ENCODE peak calls at places on chromosome 16, in nine cellular contexts. G, I, B, T, V, F, C, X and D are unnamed samples. For H3K4me1, the result is how much of the 10 kb centered on the place peaks cover.

GRCh38 chr16:72302352-72302751 is 130.4 kb upstream of the PMFBP1 start:
- DNase-seq in V (no peak), T (no peak), I (no peak), X (no peak), F (no peak), C (no peak), B (no peak), G (no peak), D (no peak)

GRCh38 chr16:68764866-68765265 is 27.8 kb downstream of the CDH1 start:
- DNase-seq in C (no peak), T (no peak), V (no peak), G (no peak), B (no peak), I (peak), F (no peak), X (no peak), D (no peak)

GRCh38 chr16:17360810-17361209 is 110.0 kb downstream of the XYLT1 start:
- DNase-seq in G (no peak), T (no peak), X (no peak), V (no peak), C (no peak), B (no peak), I (no peak), F (no peak), D (no peak)

GRCh38 chr16:83312846-83313245 is 494.9 kb upstream of the HSBP1 start:
- DNase-seq in I (no peak), T (no peak), X (no peak), B (no peak), F (no peak), C (no peak), V (no peak), G (no peak), D (no peak)

GRCh38 chr16:88747588-88748301 is 37.3 kb downstream of the PIEZO1 start:
- DNase-seq in B (no peak), G (peak), C (no peak), V (no peak), F (peak), X (no peak), I (peak), T (no peak), D (peak)

GRCh38 chr16:67431077-67431804 is at the start of gene HSD11B2:
- DNase-seq in G (no peak), V (peak), C (no peak), X (peak), T (no peak), B (peak), I (no peak), F (peak), D (no peak)

GRCh38 chr16:62913924-62914323 is 877.7 kb upstream of the CDH8 start:
- DNase-seq in F (no peak), G (no peak), V (no peak), I (no peak), X (no peak), B (no peak), T (no peak), C (no peak), D (no peak)

GRCh38 chr16:12094537-12095265 is 118.2 kb downstream of the SNX29 start:
- DNase-seq in V (no peak), I (no peak), T (no peak), G (no peak), C (no peak), X (no peak), B (no peak), F (no peak), D (no peak)

GRCh38 chr16:66927918-66928649 is 2.7 kb upstream of the RRAD start:
- DNase-seq in X (no peak), F (no peak), B (no peak), I (no peak), T (no peak), G (no peak), V (no peak), C (no peak), D (no peak)

GRCh38 chr16:87160218-87160617 is 157.0 kb downstream of the C16orf95 start:
- DNase-seq in T (no peak), X (no peak), F (no peak), I (no peak), G (no peak), V (no peak), C (no peak), B (no peak), D (no peak)

GRCh38 chr16:2846511-2847310 is 11.3 kb downstream of the PRSS22 start:
- DNase-seq in T (no peak), C (no peak), I (no peak), B (no peak), V (no peak), G (no peak), X (no peak), F (no peak), D (no peak)

GRCh38 chr16:50593410-50594139 is 45.4 kb downstream of the NKD1 start:
- DNase-seq in I (no peak), T (no peak), C (no peak), G (no peak), F (peak), X (no peak), B (no peak), V (no peak), D (no peak)

GRCh38 chr16:1209081-1209480 is 16.0 kb downstream of the TPSG1 start:
- DNase-seq in B (no peak), F (no peak), I (no peak), C (no peak), V (no peak), T (no peak), X (no peak), G (no peak), D (no peak)

GRCh38 chr16:72850863-72851262 is 197.1 kb downstream of the ZFHX3 start:
- DNase-seq in T (no peak), V (no peak), G (no peak), X (no peak), I (no peak), F (no peak), B (peak), C (no peak), D (no peak)

GRCh38 chr16:75244225-75244792 is 7.1 kb downstream of the BCAR1 start:
- DNase-seq in F (no peak), V (peak), C (no peak), I (no peak), G (peak), X (peak), T (peak), B (peak), D (peak)

GRCh38 chr16:30406911-30407793 is at the start of gene ZNF771:
- DNase-seq in I (peak), X (peak), B (peak), C (peak), T (peak), V (peak), F (peak), G (peak), D (peak)

GRCh38 chr16:64544859-64545258 is 577.0 kb downstream of the CDH11 start:
- DNase-seq in X (no peak), G (no peak), V (no peak), B (no peak), F (no peak), C (no peak), T (no peak), I (no peak), D (no peak)

GRCh38 chr16:50696575-50697420 is 3.4 kb downstream of the NOD2 start:
- DNase-seq in G (peak), V (peak), C (peak), X (peak), F (no peak), B (peak), I (peak), T (peak), D (peak)

GRCh38 chr16:74304164-74304834 is 7.7 kb downstream of the PSMD7 start:
- DNase-seq in V (no peak), T (no peak), I (peak), C (no peak), X (no peak), G (no peak), B (no peak), F (peak), D (peak)

GRCh38 chr16:50878966-50879615 is 137.2 kb downstream of the CYLD start:
- DNase-seq in C (no peak), T (peak), X (no peak), B (no peak), I (no peak), V (no peak), F (peak), G (no peak), D (no peak)

GRCh38 chr16:22220714-22221113 is 14.6 kb downstream of the EEF2K start:
- DNase-seq in I (no peak), T (no peak), G (no peak), B (peak), V (no peak), F (no peak), C (no peak), X (no peak), D (no peak)

GRCh38 chr16:90022209-90023077 is 3.2 kb upstream of the DBNDD1 start:
- DNase-seq in T (peak), G (peak), F (peak), B (peak), I (peak), X (peak), V (peak), C (peak), D (peak)

GRCh38 chr16:9016824-9017223 is 53.1 kb upstream of the USP7 start:
- DNase-seq in V (no peak), I (no peak), X (no peak), T (no peak), G (no peak), F (peak), B (no peak), C (no peak), D (peak)

GRCh38 chr16:87526238-87526947 is 33.6 kb upstream of the ZCCHC14 start:
- DNase-seq in X (no peak), F (no peak), I (no peak), V (no peak), B (no peak), G (no peak), C (no peak), T (no peak), D (no peak)

GRCh38 chr16:78668393-78668792 is 568.9 kb downstream of the WWOX start:
- DNase-seq in I (no peak), T (no peak), V (no peak), G (no peak), F (no peak), B (no peak), C (no peak), X (no peak), D (no peak)

GRCh38 chr16:30700491-30700890 is 1.5 kb downstream of the SRCAP start:
- DNase-seq in B (no peak), T (no peak), F (no peak), G (no peak), C (no peak), X (no peak), I (no peak), V (no peak), D (no peak)

GRCh38 chr16:14509055-14509454 is 121.0 kb downstream of the PARN start:
- DNase-seq in V (no peak), B (no peak), G (no peak), C (no peak), X (no peak), I (no peak), T (no peak), F (no peak), D (no peak)

DNA sequence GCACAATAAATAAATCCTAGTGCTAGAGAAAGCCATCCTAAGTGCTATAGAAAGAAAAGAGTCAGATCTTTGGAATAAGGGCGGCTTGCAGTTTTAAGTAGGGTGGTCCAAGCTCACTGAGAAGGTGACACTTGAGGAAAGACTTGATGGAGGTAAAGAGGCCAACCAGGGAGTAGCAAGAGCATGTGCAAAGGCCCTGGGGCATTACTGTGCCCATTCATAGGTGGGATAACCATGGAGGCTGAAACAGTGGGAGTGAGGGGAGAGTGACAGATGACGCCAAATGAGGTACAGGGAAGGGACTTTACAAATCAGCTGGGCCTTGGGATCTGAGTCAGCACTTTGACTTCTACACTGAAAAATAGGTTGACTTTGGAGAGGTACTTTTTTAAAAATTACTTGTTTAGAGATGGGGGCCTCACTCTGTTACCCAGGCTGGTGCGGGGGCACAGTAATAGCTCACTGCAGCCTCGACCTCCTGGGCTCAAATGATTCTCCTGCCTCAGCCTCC is 115.5 kb downstream of the ABCC1 start:
- DNase-seq in C (no peak), G (no peak), I (no peak), B (no peak), X (no peak), V (no peak), T (no peak), F (no peak), D (no peak)
- H3K4me1 ChIP-seq in C (under half), G (under half), I (under half), B (under half), X (under half), V (under half), T (under half), F (under half), D (under half)

DNA sequence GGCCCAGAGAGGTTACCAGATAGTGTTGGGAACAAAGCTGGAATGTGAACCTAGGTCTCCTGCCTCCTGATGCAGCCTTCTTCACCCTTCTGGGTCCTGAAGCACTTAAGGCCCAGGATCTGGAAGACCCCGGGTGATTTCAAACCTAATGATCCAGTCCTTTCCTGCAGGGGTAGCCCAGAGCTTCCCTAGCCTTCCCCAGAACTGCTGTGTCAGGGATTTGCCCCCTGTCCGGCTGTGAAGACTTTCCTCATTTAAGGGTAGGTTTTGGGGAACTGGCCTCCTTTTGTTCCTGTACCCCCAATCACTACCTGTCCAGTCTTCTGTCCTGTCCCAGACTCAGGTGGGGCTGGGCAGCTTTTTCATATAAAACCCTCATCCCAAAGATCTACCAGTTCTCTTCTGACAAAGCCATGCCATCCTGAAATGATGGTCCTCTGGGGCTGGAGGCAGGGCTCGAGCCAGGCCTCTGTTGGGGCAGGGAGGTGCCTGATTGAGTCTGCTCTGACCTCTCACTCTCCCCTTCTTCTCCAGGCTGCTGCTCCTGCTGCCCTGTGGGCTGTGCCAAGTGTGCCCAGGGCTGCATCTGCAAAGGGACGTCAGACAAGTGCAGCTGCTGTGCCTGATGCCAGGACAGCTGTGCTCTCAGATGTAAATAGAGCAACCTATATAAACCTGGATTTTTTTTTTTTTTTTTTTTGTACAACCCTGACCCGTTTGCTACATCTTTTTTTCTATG is 1.3 kb downstream of the MT1X start:
- DNase-seq in G (no peak), I (no peak), C (no peak), X (no peak), V (no peak), T (no peak), B (no peak), F (peak), D (no peak)
- H3K4me3 ChIP-seq in G (peak), I (peak), C (peak), X (peak), V (peak), T (peak), B (no peak), F (peak), D (no peak)

GRCh38 chr16:85293899-85294642 is 181.8 kb upstream of the CIBAR2 start:
- DNase-seq in G (no peak), F (no peak), T (no peak), C (no peak), I (no peak), X (no peak), V (no peak), B (no peak), D (no peak)

GRCh38 chr16:85289760-85290625 is 177.7 kb upstream of the CIBAR2 start:
- DNase-seq in B (no peak), G (no peak), C (no peak), V (no peak), I (no peak), T (no peak), X (no peak), F (no peak), D (peak)

GRCh38 chr16:85290626-85291301 is 178.5 kb upstream of the CIBAR2 start:
- DNase-seq in C (no peak), X (no peak), V (no peak), T (no peak), G (no peak), I (no peak), F (no peak), B (no peak), D (no peak)

GRCh38 chr16:85288869-85289660 is 176.8 kb upstream of the CIBAR2 start:
- DNase-seq in T (no peak), X (no peak), G (no peak), F (no peak), B (no peak), I (no peak), C (no peak), V (no peak), D (no peak)

DNA sequence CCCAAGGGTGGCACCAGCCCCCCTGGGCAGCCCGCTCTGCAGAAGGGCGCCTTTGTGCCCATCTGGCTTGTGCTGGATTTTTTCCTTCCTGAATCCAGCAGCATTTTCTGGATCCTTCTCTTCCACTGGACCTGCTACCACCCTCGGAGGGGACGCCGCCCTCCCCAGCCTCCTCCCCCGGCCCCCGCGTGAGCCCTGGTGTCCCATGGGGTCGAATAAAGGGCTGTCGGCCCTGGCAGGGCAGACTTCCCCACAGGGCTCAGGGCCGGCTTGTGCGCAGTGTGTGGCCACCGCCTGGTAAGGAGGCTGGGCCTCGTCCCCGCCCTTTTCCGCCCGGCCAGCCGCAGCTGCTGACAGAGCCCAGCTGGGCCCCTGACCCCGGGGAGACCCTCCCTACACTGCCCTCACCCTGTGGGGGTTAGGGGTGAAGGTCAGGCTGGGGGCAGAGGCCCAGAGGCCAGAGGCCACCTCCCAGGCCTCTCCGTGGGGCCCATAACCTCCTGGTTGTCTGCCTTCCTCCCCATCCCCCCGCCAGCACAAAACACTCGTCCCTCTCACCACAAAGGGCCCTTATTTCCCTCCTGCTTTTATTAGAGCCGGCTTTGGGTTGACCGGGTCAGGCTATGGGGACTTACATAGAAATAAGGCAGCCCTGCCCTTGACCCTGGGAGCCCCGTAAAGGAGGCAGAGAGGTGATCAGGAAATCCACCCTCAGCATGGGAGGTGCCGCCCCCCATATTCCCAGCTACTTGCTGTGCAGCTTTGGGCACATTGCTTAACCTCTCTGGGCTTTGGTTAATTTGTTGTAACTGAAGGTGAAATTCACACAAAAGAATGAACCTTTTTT is 179.3 kb upstream of the CIBAR2 start:
- DNase-seq in V (peak), X (peak), B (no peak), G (peak), C (no peak), I (no peak), F (no peak), T (no peak), D (peak)
- H3K4me1 ChIP-seq in V (under half), X (under half), B (under half), G (under half), C (under half), I (under half), F (under half), T (under half), D (half or more)

DNA sequence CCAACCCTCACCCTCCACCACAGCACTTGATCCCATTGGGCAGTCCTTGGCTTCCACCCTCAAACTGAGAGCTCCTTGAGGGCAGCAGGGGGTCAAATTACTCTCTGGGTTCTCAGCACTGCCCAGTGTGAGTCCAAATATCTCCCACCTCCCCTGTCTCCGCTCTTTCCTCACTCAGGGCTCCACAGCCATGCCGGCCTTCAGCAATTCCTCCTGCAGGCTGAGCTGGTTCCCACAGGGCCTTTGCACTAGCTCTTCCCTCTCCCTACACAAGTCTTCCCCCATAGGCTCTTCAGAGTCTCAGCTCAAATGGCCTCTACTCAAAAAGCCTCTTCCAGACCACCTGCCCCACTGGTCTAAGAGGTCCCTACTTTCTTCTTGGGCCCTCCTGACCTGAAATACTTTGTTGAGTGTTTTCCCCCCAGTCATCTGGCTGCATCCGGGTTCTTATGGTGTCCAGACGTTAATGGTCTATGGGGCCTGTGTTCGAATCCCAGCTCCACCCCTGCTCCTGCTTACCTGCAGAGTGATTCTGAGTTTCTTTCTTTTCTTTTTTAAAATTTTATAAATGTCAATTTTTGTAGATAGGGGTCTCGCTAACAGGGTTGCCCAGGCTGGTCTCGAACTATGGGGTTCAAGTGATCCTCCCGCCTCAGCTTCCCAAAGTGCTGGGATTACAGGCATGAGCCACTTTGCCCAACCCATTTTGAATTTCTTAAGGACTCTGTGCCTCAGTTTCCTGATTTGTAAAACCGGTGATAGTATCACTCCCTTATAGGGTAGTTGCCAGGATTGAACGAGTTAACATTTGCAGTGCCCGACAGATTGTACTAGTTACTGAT is 973 bp upstream of the IL4R start:
- DNase-seq in B (no peak), I (no peak), C (no peak), F (no peak), X (no peak), G (no peak), V (no peak), T (no peak), D (no peak)
- H3K4me3 ChIP-seq in B (peak), I (peak), C (peak), F (peak), X (peak), G (peak), V (peak), T (peak), D (peak)

GRCh38 chr16:70430667-70431536 is 8.0 kb downstream of the ST3GAL2 start:
- DNase-seq in I (peak), G (peak), C (peak), F (peak), X (no peak), B (no peak), V (peak), T (no peak), D (no peak)
- H3K4me1 ChIP-seq in I (half or more), G (half or more), C (half or more), F (half or more), X (half or more), B (under half), V (half or more), T (half or more), D (half or more)

GRCh38 chr16:85067431-85067830 is 39.8 kb downstream of the KIAA0513 start:
- DNase-seq in X (no peak), G (no peak), B (no peak), C (no peak), I (no peak), T (no peak), V (no peak), F (no peak), D (no peak)
- H3K4me3 ChIP-seq in X (no peak), G (no peak), B (no peak), C (no peak), I (no peak), T (no peak), V (no peak), F (no peak), D (no peak)

GRCh38 chr16:4240624-4241023 is 1.3 kb downstream of the SRL start:
- DNase-seq in G (no peak), C (no peak), B (no peak), V (no peak), X (no peak), I (no peak), F (peak), T (no peak), D (no peak)
- H3K4me1 ChIP-seq in G (under half), C (under half), B (under half), V (under half), X (under half), I (under half), F (under half), T (under half), D (under half)